ENCODE peak calls at places on chromosomes 5 and 9, in four cellular contexts. One of them, this sample, is unnamed. For H3K4me1, the result is how much of the 10 kb centered on the place peaks cover.

GRCh38 chr9:85599540-85600140 is 142.1 kb downstream of the AGTPBP1 start:
- DNase-seq in psoas muscle: no peak
- DNase-seq in CD4-positive, alpha-beta memory T cell: no peak
- DNase-seq in tibial nerve: no peak
- DNase-seq in this sample: no peak

GRCh38 chr5:156479864-156480263 is 152.9 kb downstream of the SGCD start:
- DNase-seq in psoas muscle: peak
- DNase-seq in CD4-positive, alpha-beta memory T cell: no peak
- DNase-seq in tibial nerve: no peak
- DNase-seq in this sample: no peak

GRCh38 chr5:66666778-66667177 is 70.6 kb downstream of the MAST4 start:
- DNase-seq in psoas muscle: no peak
- DNase-seq in CD4-positive, alpha-beta memory T cell: no peak
- DNase-seq in tibial nerve: no peak
- DNase-seq in this sample: no peak

GRCh38 chr9:1647776-1648175 is 367.4 kb upstream of the SMARCA2 start:
- DNase-seq in psoas muscle: no peak
- DNase-seq in CD4-positive, alpha-beta memory T cell: no peak
- DNase-seq in tibial nerve: no peak
- DNase-seq in this sample: no peak

GRCh38 chr5:103891151-103891550 is 328.6 kb upstream of the NUDT12 start:
- DNase-seq in psoas muscle: no peak
- DNase-seq in CD4-positive, alpha-beta memory T cell: no peak
- DNase-seq in tibial nerve: no peak
- DNase-seq in this sample: no peak

GRCh38 chr9:98995971-98996504 is 52.3 kb downstream of the COL15A1 start:
- DNase-seq in psoas muscle: no peak
- DNase-seq in CD4-positive, alpha-beta memory T cell: no peak
- DNase-seq in tibial nerve: no peak
- DNase-seq in this sample: no peak

GRCh38 chr9:35755071-35755470 is 995 bp upstream of the MSMP start:
- DNase-seq in psoas muscle: no peak
- DNase-seq in CD4-positive, alpha-beta memory T cell: no peak
- DNase-seq in tibial nerve: no peak
- DNase-seq in this sample: no peak

GRCh38 chr5:173078878-173079277 is 22.7 kb downstream of the CREBRF start:
- DNase-seq in psoas muscle: no peak
- DNase-seq in CD4-positive, alpha-beta memory T cell: no peak
- DNase-seq in tibial nerve: no peak
- DNase-seq in this sample: no peak

GRCh38 chr5:87246046-87246445 is 21.6 kb upstream of the RASA1 start:
- DNase-seq in psoas muscle: no peak
- DNase-seq in CD4-positive, alpha-beta memory T cell: no peak
- DNase-seq in tibial nerve: no peak
- DNase-seq in this sample: no peak

GRCh38 chr9:121372563-121373400 is 2.7 kb upstream of the STOM start:
- DNase-seq in psoas muscle: no peak
- DNase-seq in CD4-positive, alpha-beta memory T cell: no peak
- DNase-seq in tibial nerve: no peak
- DNase-seq in this sample: no peak

GRCh38 chr5:68279960-68280359 is 64.4 kb downstream of the PIK3R1 start:
- DNase-seq in psoas muscle: no peak
- DNase-seq in CD4-positive, alpha-beta memory T cell: peak
- DNase-seq in tibial nerve: no peak
- DNase-seq in this sample: peak

GRCh38 chr9:120882935-120883607 is 6.1 kb upstream of the PHF19 start:
- DNase-seq in psoas muscle: no peak
- DNase-seq in CD4-positive, alpha-beta memory T cell: peak
- DNase-seq in tibial nerve: no peak
- DNase-seq in this sample: no peak

GRCh38 chr5:16192311-16192710 is 12.7 kb upstream of the MARCHF11 start:
- DNase-seq in psoas muscle: no peak
- DNase-seq in CD4-positive, alpha-beta memory T cell: no peak
- DNase-seq in tibial nerve: no peak
- DNase-seq in this sample: no peak

GRCh38 chr5:176676361-176676824 is 29.1 kb downstream of the TSPAN17 start:
- DNase-seq in psoas muscle: peak
- DNase-seq in CD4-positive, alpha-beta memory T cell: no peak
- DNase-seq in tibial nerve: no peak
- DNase-seq in this sample: no peak

GRCh38 chr5:132526290-132526973 is 16.9 kb downstream of the IL5 start:
- DNase-seq in psoas muscle: no peak
- DNase-seq in CD4-positive, alpha-beta memory T cell: peak
- DNase-seq in tibial nerve: peak
- DNase-seq in this sample: peak

GRCh38 chr5:145887976-145888574 is 15.3 kb upstream of the GRXCR2 start:
- DNase-seq in psoas muscle: no peak
- DNase-seq in CD4-positive, alpha-beta memory T cell: no peak
- DNase-seq in tibial nerve: peak
- DNase-seq in this sample: no peak

GRCh38 chr9:128505414-128505765 is 871 bp downstream of the GLE1 start:
- DNase-seq in psoas muscle: no peak
- DNase-seq in CD4-positive, alpha-beta memory T cell: no peak
- DNase-seq in tibial nerve: no peak
- DNase-seq in this sample: no peak

GRCh38 chr9:132806723-132807421 is 71.2 kb downstream of the AK8 start:
- DNase-seq in psoas muscle: no peak
- DNase-seq in CD4-positive, alpha-beta memory T cell: no peak
- DNase-seq in tibial nerve: no peak
- DNase-seq in this sample: no peak

GRCh38 chr5:33049298-33049697 is 338.2 kb downstream of the NPR3 start:
- DNase-seq in psoas muscle: no peak
- DNase-seq in CD4-positive, alpha-beta memory T cell: no peak
- DNase-seq in tibial nerve: no peak
- DNase-seq in this sample: no peak

GRCh38 chr5:380701-381309 is 59.3 kb downstream of the AHRR start:
- DNase-seq in psoas muscle: no peak
- DNase-seq in CD4-positive, alpha-beta memory T cell: no peak
- DNase-seq in tibial nerve: no peak
- DNase-seq in this sample: no peak

GRCh38 chr5:122091942-122092600 is 14.0 kb upstream of the LOX start:
- DNase-seq in psoas muscle: no peak
- DNase-seq in CD4-positive, alpha-beta memory T cell: no peak
- DNase-seq in tibial nerve: no peak
- DNase-seq in this sample: no peak

GRCh38 chr5:139975942-139976341 is 67.2 kb downstream of the NRG2 start:
- DNase-seq in psoas muscle: no peak
- DNase-seq in CD4-positive, alpha-beta memory T cell: no peak
- DNase-seq in tibial nerve: no peak
- DNase-seq in this sample: no peak

GRCh38 chr5:76401801-76402250 is 1.3 kb upstream of the IQGAP2 start:
- DNase-seq in psoas muscle: no peak
- DNase-seq in CD4-positive, alpha-beta memory T cell: peak
- DNase-seq in tibial nerve: no peak
- DNase-seq in this sample: peak

GRCh38 chr9:86944974-86945867 is 2.1 kb downstream of the GAS1 start:
- DNase-seq in psoas muscle: peak
- DNase-seq in CD4-positive, alpha-beta memory T cell: no peak
- DNase-seq in tibial nerve: no peak
- DNase-seq in this sample: no peak

GRCh38 chr5:145980718-145981117 is 44.3 kb downstream of the SH3RF2 start:
- DNase-seq in psoas muscle: no peak
- DNase-seq in CD4-positive, alpha-beta memory T cell: no peak
- DNase-seq in tibial nerve: no peak
- DNase-seq in this sample: no peak

GRCh38 chr9:130824079-130824478 is 11.0 kb upstream of the ABL1 start:
- DNase-seq in psoas muscle: no peak
- DNase-seq in CD4-positive, alpha-beta memory T cell: no peak
- DNase-seq in tibial nerve: no peak
- DNase-seq in this sample: no peak

GRCh38 chr9:87148391-87149237 is 201.3 kb upstream of the GAS1 start:
- DNase-seq in psoas muscle: peak
- DNase-seq in CD4-positive, alpha-beta memory T cell: no peak
- DNase-seq in tibial nerve: peak
- DNase-seq in this sample: no peak

GRCh38 chr5:109409061-109409843 is 522 bp downstream of the PJA2 start:
- DNase-seq in psoas muscle: peak
- DNase-seq in CD4-positive, alpha-beta memory T cell: peak
- DNase-seq in tibial nerve: peak
- DNase-seq in this sample: peak

GRCh38 chr5:134555889-134556311 is 30.4 kb downstream of the JADE2 start:
- DNase-seq in psoas muscle: peak
- DNase-seq in CD4-positive, alpha-beta memory T cell: peak
- DNase-seq in tibial nerve: peak
- DNase-seq in this sample: peak

GRCh38 chr9:101601904-101602765 is 7.4 kb upstream of the PPP3R2 start:
- DNase-seq in psoas muscle: no peak
- DNase-seq in CD4-positive, alpha-beta memory T cell: peak
- DNase-seq in tibial nerve: peak
- DNase-seq in this sample: no peak

GRCh38 chr9:84953797-84954695 is 284.5 kb downstream of the NTRK2 start:
- DNase-seq in psoas muscle: peak
- DNase-seq in CD4-positive, alpha-beta memory T cell: no peak
- DNase-seq in tibial nerve: peak
- DNase-seq in this sample: peak

GRCh38 chr5:14178091-14178490 is 34.9 kb downstream of the TRIO start:
- DNase-seq in psoas muscle: no peak
- DNase-seq in CD4-positive, alpha-beta memory T cell: no peak
- DNase-seq in tibial nerve: no peak
- DNase-seq in this sample: no peak

GRCh38 chr9:106420511-106420944 is 442.4 kb upstream of the ZNF462 start:
- DNase-seq in psoas muscle: no peak
- DNase-seq in CD4-positive, alpha-beta memory T cell: no peak
- DNase-seq in tibial nerve: no peak
- DNase-seq in this sample: no peak

GRCh38 chr9:114894801-114895433 is 35.5 kb downstream of the TNFSF8 start:
- DNase-seq in psoas muscle: no peak
- DNase-seq in CD4-positive, alpha-beta memory T cell: no peak
- DNase-seq in tibial nerve: no peak
- DNase-seq in this sample: no peak

GRCh38 chr9:114898741-114899140 is 31.6 kb downstream of the TNFSF8 start:
- DNase-seq in psoas muscle: no peak
- DNase-seq in CD4-positive, alpha-beta memory T cell: peak
- DNase-seq in tibial nerve: no peak
- DNase-seq in this sample: peak

GRCh38 chr9:114894206-114894605 is 36.2 kb downstream of the TNFSF8 start:
- DNase-seq in psoas muscle: no peak
- DNase-seq in CD4-positive, alpha-beta memory T cell: no peak
- DNase-seq in tibial nerve: no peak
- DNase-seq in this sample: no peak

GRCh38 chr9:114895605-114896004 is 34.8 kb downstream of the TNFSF8 start:
- DNase-seq in psoas muscle: no peak
- DNase-seq in CD4-positive, alpha-beta memory T cell: no peak
- DNase-seq in tibial nerve: no peak
- DNase-seq in this sample: no peak

DNA sequence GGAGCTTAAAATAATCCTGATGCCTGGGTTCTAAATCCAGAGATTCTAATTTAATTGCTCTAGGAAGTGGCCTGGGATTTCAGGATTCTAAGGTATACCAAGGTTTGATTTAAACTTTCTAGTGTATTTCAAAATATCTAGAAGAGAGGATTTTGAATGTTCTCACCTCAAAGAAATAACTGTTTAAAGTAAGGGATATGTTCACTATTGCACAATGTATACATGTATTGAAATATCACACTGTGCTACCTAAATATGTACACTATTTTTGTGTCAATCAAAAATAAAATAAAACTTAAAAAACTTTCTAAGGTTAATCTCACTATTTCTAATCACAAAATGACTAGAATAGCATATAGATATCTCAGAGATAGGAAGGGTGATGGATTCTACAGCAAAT is 34.0 kb downstream of the TNFSF8 start:
- DNase-seq in psoas muscle: no peak
- DNase-seq in CD4-positive, alpha-beta memory T cell: no peak
- DNase-seq in tibial nerve: no peak
- DNase-seq in this sample: no peak
- H3K4me1 ChIP-seq in psoas muscle: under half
- H3K4me1 ChIP-seq in CD4-positive, alpha-beta memory T cell: half or more
- H3K4me1 ChIP-seq in tibial nerve: under half
- H3K4me1 ChIP-seq in this sample: half or more

GRCh38 chr9:135711881-135712280 is 9.9 kb downstream of the KCNT1 start:
- DNase-seq in psoas muscle: no peak
- DNase-seq in CD4-positive, alpha-beta memory T cell: no peak
- DNase-seq in tibial nerve: no peak
- DNase-seq in this sample: no peak

GRCh38 chr9:135715056-135715595 is 13.1 kb downstream of the KCNT1 start:
- DNase-seq in psoas muscle: no peak
- DNase-seq in CD4-positive, alpha-beta memory T cell: no peak
- DNase-seq in tibial nerve: no peak
- DNase-seq in this sample: no peak

GRCh38 chr9:135712571-135713295 is 10.7 kb downstream of the KCNT1 start:
- DNase-seq in psoas muscle: no peak
- DNase-seq in CD4-positive, alpha-beta memory T cell: no peak
- DNase-seq in tibial nerve: no peak
- DNase-seq in this sample: no peak

GRCh38 chr9:135716045-135716444 is 14.1 kb downstream of the KCNT1 start:
- DNase-seq in psoas muscle: no peak
- DNase-seq in CD4-positive, alpha-beta memory T cell: no peak
- DNase-seq in tibial nerve: no peak
- DNase-seq in this sample: no peak

GRCh38 chr9:135714242-135715055 is 12.5 kb downstream of the KCNT1 start:
- DNase-seq in psoas muscle: no peak
- DNase-seq in CD4-positive, alpha-beta memory T cell: no peak
- DNase-seq in tibial nerve: no peak
- DNase-seq in this sample: no peak
- H3K4me3 ChIP-seq in psoas muscle: no peak
- H3K4me3 ChIP-seq in CD4-positive, alpha-beta memory T cell: no peak
- H3K4me3 ChIP-seq in tibial nerve: no peak
- H3K4me3 ChIP-seq in this sample: no peak

GRCh38 chr5:52800394-52801213 is 12.9 kb downstream of the ITGA1 start:
- DNase-seq in psoas muscle: peak
- DNase-seq in CD4-positive, alpha-beta memory T cell: peak
- DNase-seq in tibial nerve: peak
- DNase-seq in this sample: peak

GRCh38 chr5:52799358-52799982 is 11.8 kb downstream of the ITGA1 start:
- DNase-seq in psoas muscle: peak
- DNase-seq in CD4-positive, alpha-beta memory T cell: no peak
- DNase-seq in tibial nerve: no peak
- DNase-seq in this sample: no peak

GRCh38 chr5:52802272-52803011 is 14.7 kb downstream of the ITGA1 start:
- DNase-seq in psoas muscle: no peak
- DNase-seq in CD4-positive, alpha-beta memory T cell: no peak
- DNase-seq in tibial nerve: no peak
- DNase-seq in this sample: no peak

GRCh38 chr5:52799983-52800393 is 12.3 kb downstream of the ITGA1 start:
- DNase-seq in psoas muscle: peak
- DNase-seq in CD4-positive, alpha-beta memory T cell: peak
- DNase-seq in tibial nerve: peak
- DNase-seq in this sample: peak

DNA sequence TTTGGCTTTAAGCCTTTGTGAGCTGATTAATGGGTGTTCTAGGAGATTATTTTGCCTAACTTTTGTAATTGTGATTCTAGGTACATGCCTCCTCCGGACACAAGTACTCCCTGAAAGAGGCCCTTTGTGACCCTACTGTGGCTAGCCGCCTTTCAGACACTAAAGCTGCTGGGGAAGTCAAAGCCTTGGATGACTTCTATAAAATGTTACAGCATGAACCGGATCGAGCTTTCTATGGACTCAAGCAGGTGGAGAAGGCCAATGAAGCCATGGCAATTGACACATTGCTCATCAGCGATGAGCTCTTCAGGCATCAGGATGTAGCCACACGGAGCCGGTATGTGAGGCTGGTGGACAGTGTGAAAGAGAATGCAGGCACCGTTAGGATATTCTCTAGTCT is 13.6 kb downstream of the ITGA1 start:
- DNase-seq in psoas muscle: no peak
- DNase-seq in CD4-positive, alpha-beta memory T cell: no peak
- DNase-seq in tibial nerve: no peak
- DNase-seq in this sample: no peak
- H3K27ac ChIP-seq in psoas muscle: peak
- H3K27ac ChIP-seq in CD4-positive, alpha-beta memory T cell: peak
- H3K27ac ChIP-seq in tibial nerve: peak
- H3K27ac ChIP-seq in this sample: no peak

GRCh38 chr5:142876817-142877216 is 106.6 kb downstream of the ARHGAP26 start:
- DNase-seq in psoas muscle: no peak
- DNase-seq in CD4-positive, alpha-beta memory T cell: no peak
- DNase-seq in tibial nerve: no peak
- DNase-seq in this sample: no peak
- H3K4me1 ChIP-seq in psoas muscle: under half
- H3K4me1 ChIP-seq in CD4-positive, alpha-beta memory T cell: under half
- H3K4me1 ChIP-seq in tibial nerve: under half
- H3K4me1 ChIP-seq in this sample: under half